ENCODE peak calls at places on chromosomes 6 and 20, in seven cellular contexts. J, X, W, P, Y, M and U are unnamed samples.

GRCh38 chr20:57795347-57795697 is 85.5 kb upstream of the PMEPA1 start:
- DNase-seq in J (peak), X (no peak), W (peak), P (no peak), Y (no peak), M (no peak), U (no peak)

GRCh38 chr6:107642348-107643347 is 152.7 kb downstream of the SOBP start:
- DNase-seq in J (no peak), X (no peak), W (no peak), P (no peak), Y (no peak), M (peak), U (no peak)

GRCh38 chr6:169539176-169539897 is 162.5 kb downstream of the WDR27 start:
- DNase-seq in J (peak), X (no peak), W (no peak), P (no peak), Y (no peak), M (no peak), U (no peak)

GRCh38 chr6:11654876-11655275 is 117.3 kb downstream of the TMEM170B start:
- DNase-seq in J (peak), X (no peak), W (no peak), P (no peak), Y (no peak), M (no peak), U (no peak)

GRCh38 chr20:61560361-61560853 is 308.3 kb downstream of the CDH4 start:
- DNase-seq in J (peak), X (no peak), W (no peak), P (no peak), Y (no peak), M (no peak), U (no peak)

GRCh38 chr6:116012966-116013365 is 47.7 kb downstream of the FRK start:
- DNase-seq in J (peak), X (no peak), W (no peak), P (no peak), Y (no peak), M (no peak), U (no peak)

GRCh38 chr20:46575794-46576495 is 25.5 kb upstream of the OCSTAMP start:
- DNase-seq in J (no peak), X (no peak), W (no peak), P (no peak), Y (no peak), M (no peak), U (no peak)

GRCh38 chr6:122563364-122564052 is 46.7 kb upstream of the PKIB start:
- DNase-seq in J (no peak), X (no peak), W (no peak), P (no peak), Y (no peak), M (no peak), U (no peak)

GRCh38 chr6:169905041-169905807 is 153.8 kb downstream of the ERMARD start:
- DNase-seq in J (peak), X (no peak), W (no peak), P (no peak), Y (peak), M (no peak), U (no peak)

DNA sequence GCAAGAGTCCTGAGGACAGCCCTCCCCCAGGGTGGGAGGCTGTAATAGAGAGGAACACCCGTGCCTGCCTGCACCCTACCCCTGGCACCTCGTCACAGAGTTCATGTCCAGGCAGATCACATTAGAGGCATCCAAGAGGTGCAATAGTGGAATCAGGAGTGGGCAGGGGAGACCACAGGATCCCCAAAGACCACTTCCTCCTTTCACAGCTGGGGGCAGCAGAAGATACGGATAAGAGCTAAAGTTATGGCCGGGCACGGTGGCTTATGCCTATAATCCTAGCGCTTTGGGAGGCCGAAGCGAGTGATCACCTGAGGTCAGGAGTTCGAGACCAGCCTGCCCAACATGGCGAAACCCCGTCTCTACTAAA is 1.5 kb upstream of the CAPN11 start:
- DNase-seq in J (no peak), X (no peak), W (no peak), P (no peak), Y (no peak), M (no peak), U (no peak)
- TF ChIP-seq CTCF in J (no peak), X (no peak), W (no peak), P (no peak), Y (no peak), M (no peak), U (no peak)

GRCh38 chr6:165861226-165861625 is 198.2 kb upstream of the PDE10A start:
- DNase-seq in J (no peak), X (no peak), W (no peak), P (no peak), Y (no peak), M (no peak), U (no peak)

GRCh38 chr6:165864218-165864617 is 201.2 kb upstream of the PDE10A start:
- DNase-seq in J (no peak), X (no peak), W (no peak), P (no peak), Y (no peak), M (no peak), U (no peak)

GRCh38 chr6:165869526-165869925 is 206.5 kb upstream of the PDE10A start:
- DNase-seq in J (no peak), X (no peak), W (no peak), P (no peak), Y (no peak), M (no peak), U (no peak)

GRCh38 chr6:165863801-165864200 is 200.8 kb upstream of the PDE10A start:
- DNase-seq in J (no peak), X (no peak), W (no peak), P (no peak), Y (no peak), M (no peak), U (no peak)

DNA sequence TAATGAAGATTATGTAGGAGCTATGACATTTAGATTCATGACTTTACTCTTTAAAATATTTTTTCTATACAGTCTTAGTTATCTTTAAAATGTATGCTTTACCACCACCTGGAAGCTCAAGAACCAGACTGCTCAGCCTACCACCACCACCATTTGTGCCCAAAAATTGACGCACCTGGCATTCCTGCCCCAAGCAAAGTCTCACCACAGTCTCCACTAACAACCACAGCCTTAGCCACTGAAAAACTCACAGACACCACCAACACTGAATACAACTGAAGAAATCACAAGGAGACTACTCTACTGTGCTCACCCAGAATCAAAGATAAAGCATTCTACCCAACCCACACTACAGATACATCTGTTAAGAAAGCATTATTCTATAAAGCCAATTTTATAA is 201.9 kb upstream of the PDE10A start:
- DNase-seq in J (no peak), X (no peak), W (no peak), P (no peak), Y (no peak), M (no peak), U (no peak)
- TF ChIP-seq CTCF in J (no peak), X (no peak), W (no peak), P (no peak), Y (no peak), M (no peak), U (no peak)

DNA sequence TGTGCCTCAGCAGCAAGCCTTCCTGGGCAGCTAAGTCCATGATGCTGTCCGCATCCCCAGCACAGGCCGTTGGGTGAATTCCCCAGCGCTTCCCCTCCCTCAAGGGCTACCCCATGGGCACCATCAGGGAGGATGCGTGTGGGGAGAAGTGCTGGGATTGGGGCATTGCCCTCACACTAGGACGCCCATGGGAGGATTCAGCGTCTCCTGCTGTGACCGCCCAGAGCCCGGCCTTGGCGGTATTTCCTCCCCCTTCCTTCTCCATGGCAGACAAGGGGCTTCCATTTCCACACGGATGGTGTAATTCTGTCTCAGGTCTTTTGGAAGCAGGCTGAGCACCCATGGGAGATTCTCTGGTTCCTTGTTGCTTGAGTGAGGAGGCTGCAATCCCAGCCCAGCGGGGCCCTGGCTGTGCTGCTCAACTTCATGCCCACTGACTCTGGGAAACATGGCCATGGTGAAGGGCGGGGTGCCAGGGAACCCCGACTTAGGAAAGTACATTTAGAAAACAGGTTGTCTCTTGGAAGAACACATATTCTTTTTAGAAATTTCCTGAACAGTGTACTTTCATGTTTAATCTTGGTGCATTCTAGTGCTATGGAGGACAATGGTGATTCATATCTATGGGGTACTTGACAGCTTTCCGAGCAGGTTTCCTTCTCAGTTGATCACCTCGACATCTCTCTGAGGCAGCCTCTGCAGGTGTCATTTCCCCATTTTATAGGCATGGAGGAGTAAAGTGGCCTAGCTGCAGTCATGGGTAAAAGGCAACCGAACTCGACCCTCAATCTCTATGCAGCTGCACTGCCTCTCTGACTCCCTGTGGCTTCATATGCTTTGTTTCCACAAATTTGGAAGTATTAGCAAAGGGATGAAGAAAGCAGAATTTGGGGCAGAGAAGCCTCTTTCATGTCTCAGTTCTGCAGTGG is 178.2 kb upstream of the CST7 start:
- DNase-seq in J (no peak), X (no peak), W (no peak), P (peak), Y (no peak), M (no peak), U (no peak)
- TF ChIP-seq CTCF in J (no peak), X (no peak), W (no peak), P (no peak), Y (no peak), M (no peak), U (no peak)

DNA sequence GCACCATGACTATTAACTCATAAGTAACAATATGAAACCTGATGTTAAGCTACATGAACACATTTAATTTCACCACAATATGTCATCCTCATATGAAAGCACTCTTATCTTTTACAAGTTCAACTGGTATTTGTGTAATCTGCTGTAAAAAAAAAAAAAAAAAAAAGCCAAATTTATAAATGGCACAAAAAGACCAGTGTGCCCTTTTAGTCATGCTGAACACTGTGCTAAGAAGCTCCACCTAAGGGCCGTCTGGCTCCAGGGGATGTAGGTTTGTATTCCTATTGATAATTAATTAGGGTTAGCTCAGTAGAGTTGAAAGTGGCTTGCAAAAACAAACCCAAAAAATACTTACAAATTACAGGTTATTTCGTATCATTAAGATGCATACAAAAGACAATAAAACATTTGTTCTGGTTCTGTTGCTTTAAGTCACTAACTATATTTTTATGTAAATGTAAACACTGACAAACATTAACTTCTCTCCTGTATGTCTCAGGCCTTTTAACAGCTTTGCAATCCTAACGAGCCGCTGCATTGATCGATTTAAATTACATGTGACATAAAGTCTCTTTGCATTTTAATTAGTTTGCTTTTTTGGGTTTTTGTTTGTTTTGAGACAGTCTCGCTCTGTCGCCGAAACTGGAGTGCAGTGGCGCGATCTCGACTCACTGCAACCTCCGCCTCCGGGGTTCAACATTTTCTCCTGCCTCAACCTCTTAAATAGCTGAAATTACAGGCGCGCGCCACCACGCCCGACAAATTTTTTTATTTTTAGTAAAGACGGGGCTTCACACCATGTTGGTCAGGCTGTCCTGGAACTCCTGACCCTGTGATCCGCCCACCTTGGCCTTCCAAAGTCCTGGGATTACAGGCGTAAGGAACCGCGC is 110.8 kb downstream of the HFE start:
- DNase-seq in J (peak), X (no peak), W (no peak), P (peak), Y (no peak), M (no peak), U (no peak)
- TF ChIP-seq CTCF in J (peak), X (no peak), W (no peak), P (no peak), Y (no peak), M (no peak), U (no peak)

DNA sequence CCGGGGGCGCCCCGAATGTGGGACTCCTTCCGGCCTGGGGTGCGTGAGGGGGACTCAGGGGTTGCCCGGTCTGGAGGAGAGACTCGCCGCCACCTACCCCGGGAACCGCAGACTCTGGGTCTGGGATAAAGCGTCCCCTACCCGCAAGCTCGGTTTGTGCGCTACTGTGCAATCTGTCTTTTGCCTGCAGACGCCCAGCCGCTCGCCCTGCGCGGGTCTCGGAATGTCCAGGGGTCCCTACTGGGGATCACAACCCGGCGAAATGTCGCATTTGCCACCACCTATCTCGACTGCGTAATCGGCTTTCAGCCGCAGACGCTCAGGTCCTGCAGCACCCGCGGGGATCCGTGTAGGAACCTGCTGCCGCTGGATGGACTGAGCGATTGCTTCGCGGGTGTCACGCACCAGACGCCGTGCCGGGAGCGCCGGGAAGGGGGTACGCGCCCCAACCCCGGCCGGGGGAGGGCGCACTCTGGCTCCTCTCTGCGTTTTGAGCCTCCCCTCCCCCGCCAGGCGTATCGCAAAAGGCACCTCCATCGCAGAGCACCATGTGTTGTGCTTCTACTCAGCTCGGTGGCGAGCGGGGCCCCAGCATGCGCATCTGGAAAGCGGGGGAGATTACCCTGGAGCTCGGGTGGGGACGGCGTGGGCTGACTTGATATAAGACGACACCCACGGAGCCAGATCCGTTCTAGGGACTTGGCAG is 824 bp upstream of the PTPRA start:
- DNase-seq in J (peak), X (no peak), W (peak), P (peak), Y (peak), M (peak), U (peak)
- TF ChIP-seq CTCF in J (peak), X (peak), W (peak), P (peak), Y (no peak), M (peak), U (peak)

DNA sequence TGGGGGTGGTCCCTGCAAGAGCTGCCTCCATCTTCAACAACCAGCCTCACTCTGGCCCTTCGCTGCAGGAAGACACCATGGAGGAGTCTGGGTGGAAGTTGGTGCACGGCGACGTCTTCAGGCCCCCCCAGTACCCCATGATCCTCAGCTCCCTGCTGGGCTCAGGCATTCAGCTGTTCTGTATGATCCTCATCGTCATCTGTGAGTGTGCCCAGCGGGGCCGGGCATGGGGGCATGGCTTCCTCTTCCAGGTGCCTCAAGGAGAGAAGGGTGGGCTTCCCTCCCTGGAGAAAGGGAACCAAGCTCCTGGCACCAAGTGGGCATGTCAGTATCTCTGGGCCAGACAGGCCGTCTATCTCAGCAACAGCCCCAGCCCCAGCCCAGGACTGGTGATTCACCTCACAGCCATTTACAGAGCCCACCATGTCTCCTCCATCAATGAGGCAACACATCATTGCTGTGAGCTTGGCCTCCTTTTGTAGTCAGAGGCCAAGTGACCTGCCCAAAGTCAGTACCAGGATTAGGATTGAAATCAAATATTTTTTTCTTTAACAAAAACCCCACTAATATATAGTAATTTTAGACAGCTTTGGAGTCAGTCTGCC is 40.2 kb downstream of the TM9SF4 start:
- DNase-seq in J (no peak), X (no peak), W (no peak), P (no peak), Y (no peak), M (no peak), U (peak)
- TF ChIP-seq CTCF in J (no peak), X (no peak), W (no peak), P (no peak), Y (no peak), M (no peak), U (no peak)

DNA sequence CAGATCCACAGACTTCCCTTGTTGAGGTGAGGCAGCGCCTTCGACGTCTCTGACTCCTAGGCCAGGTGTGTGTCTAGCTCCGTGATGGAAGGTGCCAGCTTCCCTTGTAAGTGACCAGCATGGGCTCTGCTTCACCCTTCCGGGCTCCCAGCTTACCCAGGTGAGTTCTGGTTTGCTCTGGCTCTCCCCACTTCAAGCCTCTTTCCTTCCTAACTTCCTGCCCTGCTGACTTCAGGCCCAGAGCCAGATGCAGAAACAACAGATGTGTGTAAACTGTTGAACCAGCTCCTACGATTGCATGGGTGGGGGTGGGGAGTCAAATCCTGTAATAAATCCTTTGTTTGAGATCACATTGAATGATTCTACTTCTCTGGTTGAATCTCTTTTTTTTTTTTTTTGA is 51.6 kb upstream of the BMP6 start:
- DNase-seq in J (no peak), X (no peak), W (no peak), P (no peak), Y (no peak), M (no peak), U (no peak)
- TF ChIP-seq CTCF in J (no peak), X (no peak), W (no peak), P (no peak), Y (no peak), M (no peak), U (no peak)

DNA sequence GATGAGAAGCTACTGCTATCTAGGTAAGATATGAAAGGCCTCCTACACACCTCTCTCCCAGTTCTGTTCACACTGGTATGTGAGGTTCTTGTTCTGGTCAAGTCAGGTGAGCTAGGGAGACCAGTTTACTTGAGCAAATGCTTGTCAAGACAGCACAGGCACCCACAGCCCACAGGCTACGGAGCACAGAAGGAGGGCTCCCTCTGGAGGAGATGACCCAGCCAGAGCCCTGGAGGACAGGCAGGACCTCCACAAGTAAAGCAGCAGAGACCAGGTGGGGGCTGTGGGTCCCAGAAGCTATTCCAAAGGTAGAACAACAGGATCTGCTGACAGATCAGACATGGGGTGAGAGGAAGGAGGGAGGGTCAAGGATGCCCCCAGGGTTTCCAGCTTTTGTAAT is 13.2 kb downstream of the MMP24OS start:
- DNase-seq in J (no peak), X (no peak), W (no peak), P (no peak), Y (peak), M (no peak), U (no peak)
- TF ChIP-seq CTCF in J (peak), X (no peak), W (peak), P (no peak), Y (peak), M (no peak), U (no peak)

GRCh38 chr20:62567246-62568044 is 74.9 kb upstream of the SLCO4A1 start:
- DNase-seq in J (no peak), X (no peak), W (no peak), P (no peak), Y (no peak), M (no peak), U (no peak)
- TF ChIP-seq CTCF in J (no peak), X (no peak), W (no peak), P (no peak), Y (no peak), M (no peak), U (no peak)

DNA sequence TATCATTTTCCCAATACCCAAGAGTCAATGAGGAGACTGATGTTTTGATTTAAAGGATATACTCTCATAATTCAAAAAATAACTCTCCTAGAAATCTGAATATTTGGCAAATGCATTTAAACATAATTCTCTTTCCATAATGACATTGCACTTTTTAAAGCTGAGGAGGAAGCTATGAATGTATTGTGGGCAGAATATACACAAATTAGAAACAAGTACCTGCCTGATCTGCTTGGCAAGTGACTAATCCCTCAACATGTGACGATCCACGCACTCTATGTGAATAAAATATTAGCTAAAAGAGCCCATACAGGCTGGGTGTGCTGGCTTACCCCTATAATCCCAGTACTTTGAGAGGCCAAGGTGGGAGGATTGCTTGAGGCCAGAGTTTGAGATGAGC is 88.3 kb upstream of the CCDC28A start:
- DNase-seq in J (no peak), X (no peak), W (no peak), P (no peak), Y (no peak), M (no peak), U (no peak)
- TF ChIP-seq CTCF in J (no peak), X (no peak), W (no peak), P (no peak), Y (no peak), M (no peak), U (no peak)